ENCODE peak calls at places on chromosomes 13 and 19, in nine cellular contexts. R is pancreas; V is A549; O is CD8-positive, alpha-beta memory T cell; B is tibial nerve; U is naive thymus-derived CD4-positive, alpha-beta T cell; S is heart left ventricle; X is Panc1; Z is adrenal gland. M is an unnamed sample. For H3K9me3, the result is how much of the 10 kb centered on the place peaks cover.

GRCh38 chr19:14434543-14435319 is 1.6 kb downstream of the PKN1 start:
- DNase-seq in R (peak), V (peak), O (peak), B (no peak), U (peak), S (peak), X (no peak), Z (peak), M (peak)

GRCh38 chr13:111152836-111153235 is 37.7 kb downstream of the ARHGEF7 start:
- DNase-seq in R (no peak), V (no peak), O (no peak), B (no peak), U (no peak), S (no peak), X (no peak), Z (no peak), M (peak)

GRCh38 chr13:44103721-44104490 is 224.2 kb downstream of the LACC1 start:
- DNase-seq in R (no peak), V (no peak), O (no peak), B (no peak), U (no peak), S (no peak), X (no peak), Z (no peak), M (peak)

GRCh38 chr19:5943623-5944022 is 29.6 kb downstream of the CAPS start:
- DNase-seq in R (no peak), V (no peak), O (no peak), B (no peak), U (no peak), S (no peak), X (no peak), Z (no peak), M (no peak)

GRCh38 chr19:48862827-48863226 is 5.6 kb downstream of the PLEKHA4 start:
- DNase-seq in R (no peak), V (no peak), O (no peak), B (no peak), U (no peak), S (no peak), X (no peak), Z (no peak), M (no peak)

GRCh38 chr19:6276447-6276846 is 3.3 kb downstream of the MLLT1 start:
- DNase-seq in R (no peak), V (no peak), O (no peak), B (peak), U (no peak), S (no peak), X (no peak), Z (peak), M (peak)

GRCh38 chr13:26300140-26300539 is 46.2 kb downstream of the CDK8 start:
- DNase-seq in R (no peak), V (peak), O (no peak), B (no peak), U (no peak), S (no peak), X (no peak), Z (no peak), M (no peak)

GRCh38 chr19:16403151-16403977 is 68.4 kb downstream of the EPS15L1 start:
- DNase-seq in R (no peak), V (no peak), O (no peak), B (peak), U (no peak), S (no peak), X (no peak), Z (no peak), M (no peak)

GRCh38 chr13:51923983-51924539 is 62.3 kb downstream of the CCDC70 start:
- DNase-seq in R (no peak), V (peak), O (no peak), B (no peak), U (no peak), S (peak), X (no peak), Z (no peak), M (no peak)

GRCh38 chr19:5037936-5038335 is 69.0 kb downstream of the KDM4B start:
- DNase-seq in R (no peak), V (no peak), O (no peak), B (no peak), U (no peak), S (no peak), X (no peak), Z (no peak), M (no peak)

GRCh38 chr19:56699552-56699951 is 28.0 kb upstream of the ZNF835 start:
- DNase-seq in R (no peak), V (no peak), O (no peak), B (no peak), U (no peak), S (no peak), X (no peak), Z (no peak), M (no peak)
- H3K9me3 ChIP-seq in R (under half), V (half or more), O (under half), B (under half), U (under half), S (under half), X (under half), Z (under half), M (under half)

DNA sequence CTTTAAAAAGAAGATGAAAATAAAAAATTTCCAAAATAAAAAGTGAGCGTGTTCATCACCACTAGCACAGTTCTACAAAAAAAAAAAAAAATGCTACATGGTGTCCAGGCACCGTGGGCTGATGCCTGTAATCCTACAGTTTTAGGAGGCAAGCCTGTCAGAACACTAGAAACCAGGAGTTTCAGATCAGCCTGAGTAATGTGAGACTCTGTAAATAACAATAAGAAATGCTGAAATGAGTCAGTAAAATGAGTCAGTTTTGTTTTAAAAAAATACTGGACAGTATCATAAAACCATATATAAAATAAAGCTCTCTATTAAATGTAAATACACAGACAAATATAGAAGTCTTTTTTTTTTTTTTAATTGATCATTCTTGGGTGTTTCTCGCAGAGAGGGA is 30.0 kb downstream of the ZNF91 start:
- DNase-seq in R (no peak), V (no peak), O (no peak), B (no peak), U (no peak), S (no peak), X (no peak), Z (no peak), M (no peak)
- H3K9me3 ChIP-seq in R (under half), V (half or more), O (under half), B (half or more), U (half or more), S (half or more), X (under half), Z (half or more), M (under half)

DNA sequence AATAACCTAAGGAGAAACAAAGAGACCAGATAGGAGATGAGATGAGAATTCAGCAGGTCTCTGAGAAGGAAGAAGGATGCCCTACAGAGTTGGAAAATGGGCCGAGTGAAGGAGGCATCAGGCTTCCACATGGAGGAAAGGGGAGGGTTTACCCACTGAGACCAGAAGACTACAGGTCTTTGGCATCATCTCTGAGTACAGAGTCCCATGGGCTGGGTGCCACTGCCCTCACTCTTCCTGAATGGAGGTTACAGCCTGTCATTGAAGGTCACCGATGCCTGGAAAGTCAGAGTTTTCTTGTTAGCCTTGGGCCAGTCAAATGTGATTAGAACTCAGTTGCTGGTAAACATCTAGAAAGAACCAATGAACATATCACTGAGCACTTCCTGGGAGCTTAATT is 9.9 kb downstream of the ZNF302 start:
- DNase-seq in R (no peak), V (no peak), O (no peak), B (no peak), U (no peak), S (no peak), X (no peak), Z (no peak), M (no peak)
- H3K9me3 ChIP-seq in R (under half), V (half or more), O (under half), B (half or more), U (under half), S (under half), X (under half), Z (under half), M (under half)

GRCh38 chr19:7687177-7687576 is 6.5 kb downstream of the TRAPPC5 start:
- DNase-seq in R (no peak), V (no peak), O (no peak), B (no peak), U (no peak), S (no peak), X (no peak), Z (no peak), M (no peak)
- H3K9me3 ChIP-seq in R (under half), V (under half), O (under half), B (under half), U (under half), S (under half), X (under half), Z (under half), M (under half)

GRCh38 chr13:25181597-25181996 is 9.5 kb upstream of the AMER2 start:
- DNase-seq in R (no peak), V (no peak), O (no peak), B (no peak), U (no peak), S (no peak), X (no peak), Z (no peak), M (no peak)
- H3K9me3 ChIP-seq in R (under half), V (under half), O (under half), B (under half), U (under half), S (under half), X (under half), Z (under half), M (under half)

GRCh38 chr19:11784356-11784755 is 14.0 kb upstream of the ZNF491 start:
- DNase-seq in R (no peak), V (no peak), O (no peak), B (no peak), U (no peak), S (no peak), X (no peak), Z (no peak), M (no peak)

GRCh38 chr19:11783767-11784166 is 14.6 kb upstream of the ZNF491 start:
- DNase-seq in R (no peak), V (no peak), O (no peak), B (no peak), U (no peak), S (no peak), X (no peak), Z (no peak), M (no peak)

GRCh38 chr19:11781295-11782057 is 14.7 kb downstream of the ZNF441 start:
- DNase-seq in R (no peak), V (no peak), O (no peak), B (no peak), U (no peak), S (no peak), X (no peak), Z (no peak), M (no peak)

GRCh38 chr19:11780431-11781020 is 13.7 kb downstream of the ZNF441 start:
- DNase-seq in R (no peak), V (no peak), O (no peak), B (no peak), U (no peak), S (no peak), X (no peak), Z (no peak), M (no peak)
- H3K9me3 ChIP-seq in R (under half), V (under half), O (half or more), B (half or more), U (half or more), S (half or more), X (half or more), Z (under half), M (under half)

DNA sequence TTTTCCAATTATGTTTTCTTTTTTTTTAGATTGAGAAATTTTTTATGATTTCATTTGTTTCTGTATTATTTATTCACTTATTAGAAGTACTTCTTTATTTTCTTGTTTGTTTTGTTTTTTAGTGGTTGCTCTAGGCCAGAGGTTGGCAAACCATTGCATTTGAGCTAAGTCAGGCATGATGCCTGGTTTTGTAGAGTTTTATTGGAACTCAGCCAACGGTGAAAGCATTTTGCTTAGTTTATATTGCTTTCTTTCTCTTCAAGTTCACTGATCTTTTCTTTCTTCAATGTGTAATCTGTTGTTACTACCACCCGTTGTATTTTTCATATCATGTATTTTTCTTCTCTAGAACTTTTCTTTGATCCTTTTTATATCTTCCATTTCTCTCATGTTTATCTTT is 19.7 kb downstream of the ZNF567 start:
- DNase-seq in R (no peak), V (no peak), O (no peak), B (no peak), U (no peak), S (no peak), X (no peak), Z (no peak), M (no peak)
- H3K9me3 ChIP-seq in R (under half), V (half or more), O (half or more), B (half or more), U (half or more), S (half or more), X (half or more), Z (half or more), M (under half)

DNA sequence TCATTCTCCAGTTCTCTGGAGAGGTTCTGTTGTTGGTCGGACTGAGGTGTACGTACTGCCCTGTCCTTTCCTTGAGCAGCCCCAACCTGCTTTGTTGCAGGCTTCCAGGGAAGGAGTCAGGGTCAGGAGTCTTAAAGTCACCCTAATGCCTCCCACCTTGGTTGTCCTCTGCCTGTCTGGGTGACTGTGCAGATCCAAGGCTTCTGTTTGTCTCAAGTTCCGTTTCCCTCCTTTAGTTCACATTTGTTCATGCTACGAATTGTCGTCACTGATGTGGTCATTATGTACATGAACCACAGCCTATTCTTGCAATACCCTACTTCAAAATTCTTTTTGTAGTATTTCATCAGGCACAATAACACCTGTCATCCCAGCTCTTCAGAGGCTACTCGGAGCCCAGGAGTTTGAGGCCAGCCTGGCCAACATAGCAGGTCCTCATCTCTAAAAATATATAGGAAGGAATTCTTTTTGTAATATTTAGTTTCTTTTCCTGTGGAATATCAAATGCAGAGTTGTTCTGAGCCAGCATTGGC is 7.4 kb downstream of the ZNF586 start:
- DNase-seq in R (no peak), V (no peak), O (no peak), B (no peak), U (no peak), S (no peak), X (no peak), Z (no peak), M (no peak)
- H3K9me3 ChIP-seq in R (under half), V (half or more), O (half or more), B (half or more), U (half or more), S (half or more), X (half or more), Z (under half), M (under half)

GRCh38 chr19:27881213-27881612 is 1331.7 kb downstream of the UQCRFS1 start:
- DNase-seq in R (no peak), V (no peak), O (no peak), B (no peak), U (no peak), S (no peak), X (no peak), Z (no peak), M (no peak)

GRCh38 chr19:27889156-27889555 is 1323.8 kb downstream of the UQCRFS1 start:
- DNase-seq in R (no peak), V (no peak), O (no peak), B (no peak), U (no peak), S (no peak), X (no peak), Z (no peak), M (no peak)

GRCh38 chr19:27887946-27888345 is 1325.0 kb downstream of the UQCRFS1 start:
- DNase-seq in R (no peak), V (no peak), O (no peak), B (no peak), U (no peak), S (no peak), X (no peak), Z (no peak), M (no peak)

GRCh38 chr19:27884376-27884775 is 1328.6 kb downstream of the UQCRFS1 start:
- DNase-seq in R (no peak), V (no peak), O (no peak), B (no peak), U (no peak), S (no peak), X (no peak), Z (no peak), M (no peak)

GRCh38 chr19:27885361-27885760 is 1327.6 kb downstream of the UQCRFS1 start:
- DNase-seq in R (no peak), V (no peak), O (no peak), B (no peak), U (no peak), S (no peak), X (no peak), Z (no peak), M (no peak)
- H3K9me3 ChIP-seq in R (under half), V (under half), O (under half), B (under half), U (under half), S (under half), X (under half), Z (under half), M (under half)

GRCh38 chr13:19156013-19156825 is 25.4 kb downstream of the TUBA3C start:
- DNase-seq in R (no peak), V (no peak), O (no peak), B (no peak), U (no peak), S (no peak), X (no peak), Z (no peak), M (no peak)
- H3K9me3 ChIP-seq in R (under half), V (under half), O (under half), B (under half), U (under half), S (under half), X (under half), Z (under half), M (under half)

M was measured in colonic mucosa.